ENCODE peak calls at places on chromosomes 11 and 22, in nine cellular contexts. One of them, this sample, is unnamed.

GRCh38 chr11:80417681-80418080 is 976.9 kb upstream of the TENM4 start:
- DNase-seq in NCI-H69: no peak
- DNase-seq in RWPE1: no peak
- DNase-seq in Ammon's horn: no peak
- DNase-seq in HFFc6: no peak
- DNase-seq in mucosa of gallbladder: no peak
- DNase-seq in hippocampal formation: no peak
- DNase-seq in Panc1: no peak
- DNase-seq in non-pigmented ciliary epithelial cell: peak; percentile 14
- DNase-seq in this sample: no peak

GRCh38 chr22:40329466-40329865 is 16.8 kb upstream of the ADSL start:
- DNase-seq in non-pigmented ciliary epithelial cell: no peak
- DNase-seq in RWPE1: no peak
- DNase-seq in Panc1: no peak
- DNase-seq in Ammon's horn: no peak
- DNase-seq in HFFc6: no peak
- DNase-seq in mucosa of gallbladder: no peak
- DNase-seq in NCI-H69: no peak
- DNase-seq in hippocampal formation: no peak
- DNase-seq in this sample: no peak

GRCh38 chr11:16902182-16902581 is 112.0 kb downstream of the PLEKHA7 start:
- DNase-seq in Panc1: no peak
- DNase-seq in mucosa of gallbladder: no peak
- DNase-seq in RWPE1: peak; percentile 67
- DNase-seq in non-pigmented ciliary epithelial cell: peak; percentile 51
- DNase-seq in Ammon's horn: no peak
- DNase-seq in hippocampal formation: no peak
- DNase-seq in NCI-H69: no peak
- DNase-seq in HFFc6: no peak
- DNase-seq in this sample: no peak

GRCh38 chr22:38973289-38974169 is 8.6 kb upstream of the APOBEC3B start:
- DNase-seq in hippocampal formation: no peak
- DNase-seq in RWPE1: peak; percentile 33
- DNase-seq in Ammon's horn: peak; percentile 40
- DNase-seq in non-pigmented ciliary epithelial cell: no peak
- DNase-seq in HFFc6: no peak
- DNase-seq in NCI-H69: peak; percentile 66
- DNase-seq in Panc1: peak; percentile 38
- DNase-seq in mucosa of gallbladder: peak; percentile 51
- DNase-seq in this sample: peak; percentile 19

GRCh38 chr22:24494182-24494534 is 974 bp upstream of the UPB1 start:
- DNase-seq in hippocampal formation: no peak
- DNase-seq in Panc1: no peak
- DNase-seq in RWPE1: no peak
- DNase-seq in Ammon's horn: no peak
- DNase-seq in HFFc6: no peak
- DNase-seq in NCI-H69: no peak
- DNase-seq in mucosa of gallbladder: no peak
- DNase-seq in non-pigmented ciliary epithelial cell: no peak
- DNase-seq in this sample: no peak

GRCh38 chr22:25637672-25638071 is 73.2 kb downstream of the GRK3 start:
- DNase-seq in hippocampal formation: no peak
- DNase-seq in Panc1: no peak
- DNase-seq in non-pigmented ciliary epithelial cell: no peak
- DNase-seq in Ammon's horn: peak; percentile 61
- DNase-seq in RWPE1: no peak
- DNase-seq in HFFc6: no peak
- DNase-seq in mucosa of gallbladder: no peak
- DNase-seq in NCI-H69: no peak
- DNase-seq in this sample: no peak

GRCh38 chr11:79436911-79437273 is 3.9 kb downstream of the TENM4 start:
- DNase-seq in Ammon's horn: no peak
- DNase-seq in non-pigmented ciliary epithelial cell: no peak
- DNase-seq in NCI-H69: no peak
- DNase-seq in HFFc6: no peak
- DNase-seq in hippocampal formation: no peak
- DNase-seq in Panc1: no peak
- DNase-seq in mucosa of gallbladder: no peak
- DNase-seq in RWPE1: no peak
- DNase-seq in this sample: no peak

GRCh38 chr11:75576445-75577049 is 14.5 kb downstream of the SERPINH1 start:
- DNase-seq in NCI-H69: peak; percentile 32
- DNase-seq in non-pigmented ciliary epithelial cell: no peak
- DNase-seq in Ammon's horn: no peak
- DNase-seq in hippocampal formation: peak; percentile 12
- DNase-seq in HFFc6: peak; percentile 53
- DNase-seq in Panc1: no peak
- DNase-seq in mucosa of gallbladder: peak; percentile 82
- DNase-seq in RWPE1: no peak
- DNase-seq in this sample: no peak

GRCh38 chr11:79304599-79305212 is 136.1 kb downstream of the TENM4 start:
- DNase-seq in HFFc6: no peak
- DNase-seq in Panc1: no peak
- DNase-seq in NCI-H69: no peak
- DNase-seq in hippocampal formation: no peak
- DNase-seq in non-pigmented ciliary epithelial cell: no peak
- DNase-seq in RWPE1: no peak
- DNase-seq in Ammon's horn: peak; percentile 25
- DNase-seq in mucosa of gallbladder: no peak
- DNase-seq in this sample: no peak

GRCh38 chr22:21816787-21817496 is 50.5 kb downstream of the MAPK1 start:
- DNase-seq in non-pigmented ciliary epithelial cell: peak; percentile 77
- DNase-seq in NCI-H69: peak; percentile 47
- DNase-seq in hippocampal formation: no peak
- DNase-seq in HFFc6: peak; percentile 94
- DNase-seq in RWPE1: peak; percentile 68
- DNase-seq in Ammon's horn: peak; percentile 60
- DNase-seq in mucosa of gallbladder: peak; percentile 27
- DNase-seq in Panc1: peak; percentile 32
- DNase-seq in this sample: no peak

GRCh38 chr11:74909363-74909762 is 39.5 kb downstream of the XRRA1 start:
- DNase-seq in HFFc6: no peak
- DNase-seq in mucosa of gallbladder: no peak
- DNase-seq in non-pigmented ciliary epithelial cell: no peak
- DNase-seq in Ammon's horn: no peak
- DNase-seq in RWPE1: no peak
- DNase-seq in NCI-H69: no peak
- DNase-seq in Panc1: no peak
- DNase-seq in hippocampal formation: no peak
- DNase-seq in this sample: no peak

GRCh38 chr11:32433249-32434115 is 1.9 kb downstream of the WT1 start:
- DNase-seq in hippocampal formation: no peak
- DNase-seq in RWPE1: no peak
- DNase-seq in Panc1: no peak
- DNase-seq in non-pigmented ciliary epithelial cell: no peak
- DNase-seq in mucosa of gallbladder: no peak
- DNase-seq in HFFc6: no peak
- DNase-seq in NCI-H69: no peak
- DNase-seq in Ammon's horn: no peak
- DNase-seq in this sample: no peak

GRCh38 chr11:125418396-125418795 is 77.7 kb downstream of the FEZ1 start:
- DNase-seq in hippocampal formation: no peak
- DNase-seq in RWPE1: no peak
- DNase-seq in non-pigmented ciliary epithelial cell: no peak
- DNase-seq in Panc1: no peak
- DNase-seq in Ammon's horn: no peak
- DNase-seq in mucosa of gallbladder: no peak
- DNase-seq in NCI-H69: no peak
- DNase-seq in HFFc6: no peak
- DNase-seq in this sample: no peak

GRCh38 chr11:120331301-120331966 is 4.8 kb upstream of the ARHGEF12 start:
- DNase-seq in non-pigmented ciliary epithelial cell: peak; percentile 75
- DNase-seq in Ammon's horn: no peak
- DNase-seq in Panc1: no peak
- DNase-seq in hippocampal formation: no peak
- DNase-seq in mucosa of gallbladder: no peak
- DNase-seq in RWPE1: peak; percentile 84
- DNase-seq in NCI-H69: peak; percentile 24
- DNase-seq in HFFc6: peak; percentile 93
- DNase-seq in this sample: peak; percentile 49

GRCh38 chr22:30287626-30288413 is 1.5 kb downstream of the CASTOR1 start:
- DNase-seq in NCI-H69: peak; percentile 79
- DNase-seq in hippocampal formation: peak; percentile 72
- DNase-seq in RWPE1: peak; percentile 65
- DNase-seq in Panc1: peak; percentile 65
- DNase-seq in mucosa of gallbladder: peak; percentile 85
- DNase-seq in Ammon's horn: peak; percentile 88
- DNase-seq in HFFc6: peak; percentile 80
- DNase-seq in non-pigmented ciliary epithelial cell: no peak
- DNase-seq in this sample: peak; percentile 87

GRCh38 chr11:60880635-60881282 is 13.4 kb downstream of the ZP1 start:
- DNase-seq in NCI-H69: peak; percentile 56
- DNase-seq in Ammon's horn: no peak
- DNase-seq in HFFc6: no peak
- DNase-seq in hippocampal formation: no peak
- DNase-seq in Panc1: no peak
- DNase-seq in non-pigmented ciliary epithelial cell: no peak
- DNase-seq in RWPE1: no peak
- DNase-seq in mucosa of gallbladder: no peak
- DNase-seq in this sample: no peak

GRCh38 chr11:86292912-86293606 is 9.0 kb upstream of the HIKESHI start:
- DNase-seq in NCI-H69: no peak
- DNase-seq in mucosa of gallbladder: no peak
- DNase-seq in HFFc6: no peak
- DNase-seq in hippocampal formation: no peak
- DNase-seq in RWPE1: no peak
- DNase-seq in non-pigmented ciliary epithelial cell: no peak
- DNase-seq in Panc1: no peak
- DNase-seq in Ammon's horn: no peak
- DNase-seq in this sample: no peak

GRCh38 chr11:77140231-77140959 is 12.3 kb downstream of the MYO7A start:
- DNase-seq in Panc1: no peak
- DNase-seq in mucosa of gallbladder: no peak
- DNase-seq in hippocampal formation: no peak
- DNase-seq in NCI-H69: peak; percentile 53
- DNase-seq in non-pigmented ciliary epithelial cell: no peak
- DNase-seq in RWPE1: no peak
- DNase-seq in HFFc6: no peak
- DNase-seq in Ammon's horn: no peak
- DNase-seq in this sample: peak; percentile 86

GRCh38 chr22:23790819-23791736 is 4.3 kb downstream of the SMARCB1 start:
- DNase-seq in NCI-H69: no peak
- DNase-seq in non-pigmented ciliary epithelial cell: no peak
- DNase-seq in mucosa of gallbladder: no peak
- DNase-seq in RWPE1: no peak
- DNase-seq in Panc1: no peak
- DNase-seq in hippocampal formation: no peak
- DNase-seq in Ammon's horn: no peak
- DNase-seq in HFFc6: peak; percentile 49
- DNase-seq in this sample: no peak

GRCh38 chr11:92703431-92703830 is 266.0 kb upstream of the MTNR1B start:
- DNase-seq in NCI-H69: peak; percentile 74
- DNase-seq in non-pigmented ciliary epithelial cell: peak; percentile 13
- DNase-seq in hippocampal formation: no peak
- DNase-seq in HFFc6: no peak
- DNase-seq in Panc1: no peak
- DNase-seq in Ammon's horn: no peak
- DNase-seq in mucosa of gallbladder: no peak
- DNase-seq in RWPE1: no peak
- DNase-seq in this sample: no peak

GRCh38 chr11:122163420-122163819 is 47.4 kb upstream of the BLID start:
- DNase-seq in NCI-H69: no peak
- DNase-seq in mucosa of gallbladder: no peak
- DNase-seq in RWPE1: no peak
- DNase-seq in Panc1: no peak
- DNase-seq in HFFc6: peak; percentile 66
- DNase-seq in non-pigmented ciliary epithelial cell: peak; percentile 70
- DNase-seq in Ammon's horn: no peak
- DNase-seq in hippocampal formation: no peak
- DNase-seq in this sample: no peak

GRCh38 chr22:42074153-42074750 is at the start of gene PHETA2:
- DNase-seq in HFFc6: no peak
- DNase-seq in hippocampal formation: no peak
- DNase-seq in mucosa of gallbladder: no peak
- DNase-seq in non-pigmented ciliary epithelial cell: no peak
- DNase-seq in Ammon's horn: no peak
- DNase-seq in Panc1: no peak
- DNase-seq in NCI-H69: peak; percentile 61
- DNase-seq in RWPE1: no peak
- DNase-seq in this sample: no peak

GRCh38 chr11:127640822-127641485 is 640.4 kb upstream of the KIRREL3 start:
- DNase-seq in Ammon's horn: no peak
- DNase-seq in NCI-H69: peak; percentile 65
- DNase-seq in hippocampal formation: no peak
- DNase-seq in Panc1: no peak
- DNase-seq in mucosa of gallbladder: no peak
- DNase-seq in non-pigmented ciliary epithelial cell: no peak
- DNase-seq in HFFc6: no peak
- DNase-seq in RWPE1: peak; percentile 10
- DNase-seq in this sample: peak; percentile 46

GRCh38 chr22:32707971-32708370 is 93.5 kb upstream of the TIMP3 start:
- DNase-seq in mucosa of gallbladder: no peak
- DNase-seq in NCI-H69: no peak
- DNase-seq in HFFc6: peak; percentile 58
- DNase-seq in non-pigmented ciliary epithelial cell: no peak
- DNase-seq in Ammon's horn: peak; percentile 32
- DNase-seq in hippocampal formation: no peak
- DNase-seq in Panc1: no peak
- DNase-seq in RWPE1: no peak
- DNase-seq in this sample: no peak

GRCh38 chr11:69220581-69221051 is 64.9 kb downstream of the SMIM38 start:
- DNase-seq in Panc1: no peak
- DNase-seq in NCI-H69: no peak
- DNase-seq in non-pigmented ciliary epithelial cell: no peak
- DNase-seq in Ammon's horn: peak; percentile 12
- DNase-seq in hippocampal formation: no peak
- DNase-seq in RWPE1: no peak
- DNase-seq in HFFc6: no peak
- DNase-seq in mucosa of gallbladder: no peak
- DNase-seq in this sample: no peak

GRCh38 chr22:39894554-39895092 is 1.1 kb upstream of the ENTHD1 start:
- DNase-seq in Ammon's horn: no peak
- DNase-seq in hippocampal formation: no peak
- DNase-seq in non-pigmented ciliary epithelial cell: no peak
- DNase-seq in NCI-H69: no peak
- DNase-seq in Panc1: no peak
- DNase-seq in mucosa of gallbladder: no peak
- DNase-seq in HFFc6: no peak
- DNase-seq in RWPE1: no peak
- DNase-seq in this sample: no peak

GRCh38 chr11:48107188-48107704 is 109.4 kb upstream of the OR4B1 start:
- DNase-seq in RWPE1: no peak
- DNase-seq in mucosa of gallbladder: no peak
- DNase-seq in Ammon's horn: peak; percentile 41
- DNase-seq in hippocampal formation: no peak
- DNase-seq in NCI-H69: no peak
- DNase-seq in HFFc6: peak; percentile 50
- DNase-seq in Panc1: no peak
- DNase-seq in non-pigmented ciliary epithelial cell: no peak
- DNase-seq in this sample: no peak

GRCh38 chr11:43756575-43756974 is 76.0 kb downstream of the HSD17B12 start:
- DNase-seq in Panc1: no peak
- DNase-seq in non-pigmented ciliary epithelial cell: peak; percentile 19
- DNase-seq in Ammon's horn: no peak
- DNase-seq in mucosa of gallbladder: no peak
- DNase-seq in HFFc6: peak; percentile 23
- DNase-seq in RWPE1: no peak
- DNase-seq in NCI-H69: no peak
- DNase-seq in hippocampal formation: no peak
- DNase-seq in this sample: no peak

GRCh38 chr22:31561238-31561887 is 65.0 kb downstream of the SFI1 start:
- DNase-seq in mucosa of gallbladder: peak; percentile 80
- DNase-seq in RWPE1: peak; percentile 67
- DNase-seq in Ammon's horn: peak; percentile 88
- DNase-seq in NCI-H69: peak; percentile 88
- DNase-seq in HFFc6: peak; percentile 60
- DNase-seq in non-pigmented ciliary epithelial cell: no peak
- DNase-seq in hippocampal formation: peak; percentile 53
- DNase-seq in Panc1: peak; percentile 36
- DNase-seq in this sample: peak; percentile 79

GRCh38 chr11:44301856-44302231 is 8.1 kb downstream of the ALX4 start:
- DNase-seq in non-pigmented ciliary epithelial cell: no peak
- DNase-seq in HFFc6: peak; percentile 38
- DNase-seq in hippocampal formation: no peak
- DNase-seq in Panc1: no peak
- DNase-seq in RWPE1: peak; percentile 73
- DNase-seq in mucosa of gallbladder: no peak
- DNase-seq in Ammon's horn: no peak
- DNase-seq in NCI-H69: no peak
- DNase-seq in this sample: peak; percentile 86

GRCh38 chr11:75735181-75735845 is 17.7 kb downstream of the MOGAT2 start:
- DNase-seq in RWPE1: no peak
- DNase-seq in NCI-H69: no peak
- DNase-seq in non-pigmented ciliary epithelial cell: no peak
- DNase-seq in mucosa of gallbladder: no peak
- DNase-seq in Panc1: no peak
- DNase-seq in HFFc6: no peak
- DNase-seq in hippocampal formation: no peak
- DNase-seq in Ammon's horn: no peak
- DNase-seq in this sample: no peak